ENCODE peak calls at places on chromosomes 11 and 22, in five cellular contexts. N is aorta; H is A673; I is body of pancreas; M is CD4-positive, alpha-beta memory T cell. K is an unnamed sample.

GRCh38 chr11:13262096-13262495 is 15.5 kb upstream of the BMAL1 start:
- DNase-seq in N (no peak), H (no peak), I (no peak), M (no peak), K (peak; percentile 63)

GRCh38 chr22:48494256-48494967 is 1333.3 kb downstream of the BRD1 start:
- DNase-seq in N (peak; percentile 28), H (no peak), I (no peak), M (no peak), K (peak; percentile 9)

GRCh38 chr11:93529707-93530467 is 13.3 kb downstream of the SMCO4 start:
- DNase-seq in N (peak; percentile 77), H (no peak), I (no peak), M (no peak), K (peak; percentile 57)

GRCh38 chr11:108511851-108512474 is 13.8 kb upstream of the POGLUT3 start:
- DNase-seq in N (no peak), H (no peak), I (no peak), M (no peak), K (peak; percentile 77)

GRCh38 chr11:2451916-2452694 is 7.3 kb downstream of the KCNQ1 start:
- DNase-seq in N (peak; percentile 24), H (no peak), I (peak; percentile 58), M (no peak), K (peak; percentile 13)

GRCh38 chr22:50348058-50348457 is 4.9 kb downstream of the PPP6R2 start:
- DNase-seq in N (no peak), H (no peak), I (no peak), M (no peak), K (no peak)

GRCh38 chr22:37178350-37179125 is 9.5 kb downstream of the C1QTNF6 start:
- DNase-seq in N (peak; percentile 44), H (no peak), I (peak; percentile 44), M (no peak), K (peak; percentile 11)

GRCh38 chr22:45285431-45286058 is 796 bp downstream of the UPK3A start:
- DNase-seq in N (no peak), H (no peak), I (no peak), M (no peak), K (no peak)

GRCh38 chr11:79119491-79120284 is 321.1 kb downstream of the TENM4 start:
- DNase-seq in N (no peak), H (peak; percentile 20), I (no peak), M (no peak), K (no peak)

GRCh38 chr11:126153999-126154398 is 57.5 kb downstream of the RPUSD4 start:
- DNase-seq in N (no peak), H (peak; percentile 64), I (no peak), M (no peak), K (peak; percentile 84)

GRCh38 chr11:72280726-72281315 is 36.8 kb upstream of the PHOX2A start:
- DNase-seq in N (no peak), H (no peak), I (no peak), M (no peak), K (no peak)

GRCh38 chr11:106156290-106156937 is 79.0 kb downstream of the AASDHPPT start:
- DNase-seq in N (no peak), H (peak; percentile 75), I (peak; percentile 57), M (no peak), K (peak; percentile 82)

GRCh38 chr11:126603486-126603885 is 248.0 kb downstream of the ST3GAL4 start:
- DNase-seq in N (no peak), H (no peak), I (no peak), M (no peak), K (no peak)

GRCh38 chr22:37211853-37212173 is 464 bp downstream of the SSTR3 start:
- DNase-seq in N (no peak), H (no peak), I (no peak), M (no peak), K (no peak)

GRCh38 chr11:26331911-26332571 is at the start of gene ANO3:
- DNase-seq in N (peak; percentile 65), H (peak; percentile 65), I (peak; percentile 89), M (no peak), K (peak; percentile 88)

GRCh38 chr22:41636467-41636866 is 15.4 kb downstream of the XRCC6 start:
- DNase-seq in N (no peak), H (peak; percentile 37), I (no peak), M (no peak), K (peak; percentile 87)

GRCh38 chr22:31818481-31819392 is 64.9 kb downstream of the DEPDC5 start:
- DNase-seq in N (no peak), H (no peak), I (no peak), M (no peak), K (peak; percentile 67)

DNA sequence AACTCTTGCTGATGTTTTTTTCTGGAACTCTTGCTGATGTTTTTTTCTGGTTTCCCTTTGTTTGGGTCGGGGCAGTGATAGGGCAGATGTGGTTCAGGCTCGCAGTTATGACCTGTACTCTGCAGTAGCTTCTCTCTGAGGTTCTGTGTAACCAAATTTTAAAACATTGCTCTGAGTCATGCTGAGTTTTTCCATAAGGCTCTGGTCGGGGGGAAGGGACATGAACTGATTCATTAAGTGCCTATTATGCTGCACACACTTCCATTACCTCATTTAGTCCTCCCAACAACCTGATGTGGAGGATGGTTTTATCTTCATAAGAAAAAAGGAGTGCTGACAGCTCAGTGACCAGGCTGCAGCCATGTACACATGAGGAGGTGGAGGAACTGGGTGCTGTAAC is 18.9 kb downstream of the TNRC6B start:
- DNase-seq in N (no peak), H (peak; percentile 65), I (no peak), M (no peak), K (peak; percentile 98)
- H3K4me1 ChIP-seq in N (peaks cover 7% of the 10 kb centered on the region), H (peaks cover 15% of the 10 kb centered on the region), I (peaks cover 50% of the 10 kb centered on the region), M (peaks cover 71% of the 10 kb centered on the region), K (peaks cover 19% of the 10 kb centered on the region)

GRCh38 chr11:133947298-133947905 is 9.4 kb downstream of the IGSF9B start:
- DNase-seq in N (no peak), H (peak; percentile 68), I (peak; percentile 36), M (peak; percentile 78), K (peak; percentile 77)
- H3K4me1 ChIP-seq in N (peaks cover 3% of the 10 kb centered on the region), H (peaks cover 54% of the 10 kb centered on the region), I (no peaks in the 10 kb centered on the region), M (peaks cover 73% of the 10 kb centered on the region), K (peaks cover 8% of the 10 kb centered on the region)

DNA sequence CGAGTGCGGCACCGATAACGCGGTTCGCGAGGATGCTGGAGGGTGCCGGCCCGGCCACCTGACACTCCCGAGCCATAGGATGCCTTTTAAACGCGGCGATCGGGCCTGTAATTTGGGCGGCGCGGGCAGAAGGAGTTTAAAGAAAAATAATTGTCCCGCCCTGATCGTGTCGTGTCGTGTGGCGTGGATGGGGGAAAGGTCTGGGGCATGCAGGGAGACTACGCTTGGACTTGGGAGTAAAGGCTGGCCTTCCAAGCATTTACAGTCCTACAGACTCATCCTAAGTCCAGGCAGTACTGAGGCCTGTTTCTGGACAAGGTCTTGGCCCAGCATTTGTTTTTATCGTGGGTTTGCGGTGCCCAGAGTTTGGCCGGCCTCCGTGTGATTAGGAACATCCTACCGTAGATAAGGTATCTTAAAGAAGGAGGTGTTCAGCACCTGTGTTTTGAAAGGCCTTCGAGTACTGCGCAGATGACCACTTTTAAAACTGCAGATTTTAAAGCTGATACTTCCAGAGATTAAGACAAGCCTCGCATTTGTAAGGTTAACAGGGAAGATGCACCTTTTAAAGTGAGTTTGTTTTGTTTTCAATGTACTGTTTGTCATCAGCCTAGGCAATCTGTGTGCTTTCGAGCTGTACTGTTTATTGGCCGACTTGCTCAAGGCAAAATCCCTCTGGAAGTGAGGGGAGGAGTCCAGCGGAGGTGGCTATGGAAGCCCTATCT is 1.5 kb downstream of the WEE1 start:
- DNase-seq in N (peak; percentile 63), H (peak; percentile 82), I (peak; percentile 58), M (peak; percentile 32), K (peak; percentile 89)
- H3K4me1 ChIP-seq in N (no peaks in the 10 kb centered on the region), H (peaks cover 11% of the 10 kb centered on the region), I (peaks cover 27% of the 10 kb centered on the region), M (peaks cover 44% of the 10 kb centered on the region), K (peaks cover 32% of the 10 kb centered on the region)

GRCh38 chr11:65310756-65311155 is 3.9 kb upstream of the CDC42EP2 start:
- DNase-seq in N (no peak), H (no peak), I (no peak), M (no peak), K (no peak)
- H3K4me1 ChIP-seq in N (no peaks in the 10 kb centered on the region), H (peaks cover 19% of the 10 kb centered on the region), I (peaks cover 42% of the 10 kb centered on the region), M (peaks cover 10% of the 10 kb centered on the region), K (peaks cover 13% of the 10 kb centered on the region)

GRCh38 chr22:27867114-27867957 is 51.7 kb downstream of the PITPNB start:
- DNase-seq in N (no peak), H (no peak), I (no peak), M (no peak), K (peak; percentile 58)

GRCh38 chr22:27866136-27867091 is 52.6 kb downstream of the PITPNB start:
- DNase-seq in N (no peak), H (peak; percentile 30), I (peak; percentile 58), M (no peak), K (peak; percentile 95)

GRCh38 chr22:27868738-27869282 is 50.2 kb downstream of the PITPNB start:
- DNase-seq in N (no peak), H (no peak), I (no peak), M (no peak), K (no peak)

GRCh38 chr22:27870234-27871191 is 48.5 kb downstream of the PITPNB start:
- DNase-seq in N (no peak), H (no peak), I (no peak), M (no peak), K (no peak)

DNA sequence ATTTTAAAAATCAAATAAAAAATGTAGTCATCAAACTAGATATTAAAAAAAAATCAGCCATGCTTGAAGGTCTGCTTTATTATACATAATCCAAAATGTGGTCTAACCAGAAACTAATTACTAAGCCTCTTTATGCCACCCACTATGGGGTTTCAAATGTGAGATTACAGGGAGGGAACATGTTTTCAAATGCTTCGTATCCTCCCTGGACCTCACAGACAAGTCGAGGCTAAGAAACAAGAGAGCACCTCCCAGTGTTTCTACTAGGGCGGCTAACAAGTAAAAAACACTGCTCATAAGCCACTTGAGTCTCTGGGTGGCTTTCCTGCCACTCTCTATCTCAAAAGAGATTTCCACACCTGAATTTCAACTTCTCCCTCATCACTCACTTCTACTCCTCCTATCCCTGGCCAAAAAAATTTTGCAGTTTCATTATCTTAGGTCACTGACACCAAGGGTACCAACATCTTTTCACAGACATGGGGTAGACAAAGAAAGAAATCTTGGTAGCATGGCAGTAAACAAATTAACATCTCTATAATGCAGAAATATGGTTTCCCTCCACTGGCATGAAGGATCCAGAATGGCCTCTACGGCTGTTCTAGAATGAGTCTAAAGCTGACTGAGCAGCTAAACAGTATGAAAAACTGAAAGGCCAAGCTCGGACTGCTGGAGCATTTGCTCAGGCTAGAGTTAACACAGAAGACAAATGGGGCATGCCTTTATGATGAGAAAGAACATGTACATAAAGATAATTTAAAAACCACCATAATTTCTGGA is 50.9 kb downstream of the PITPNB start:
- DNase-seq in N (no peak), H (no peak), I (no peak), M (no peak), K (peak; percentile 42)
- H3K4me1 ChIP-seq in N (peaks cover 5% of the 10 kb centered on the region), H (peaks cover 53% of the 10 kb centered on the region), I (peaks cover 67% of the 10 kb centered on the region), M (no peaks in the 10 kb centered on the region), K (peaks cover 54% of the 10 kb centered on the region)

DNA sequence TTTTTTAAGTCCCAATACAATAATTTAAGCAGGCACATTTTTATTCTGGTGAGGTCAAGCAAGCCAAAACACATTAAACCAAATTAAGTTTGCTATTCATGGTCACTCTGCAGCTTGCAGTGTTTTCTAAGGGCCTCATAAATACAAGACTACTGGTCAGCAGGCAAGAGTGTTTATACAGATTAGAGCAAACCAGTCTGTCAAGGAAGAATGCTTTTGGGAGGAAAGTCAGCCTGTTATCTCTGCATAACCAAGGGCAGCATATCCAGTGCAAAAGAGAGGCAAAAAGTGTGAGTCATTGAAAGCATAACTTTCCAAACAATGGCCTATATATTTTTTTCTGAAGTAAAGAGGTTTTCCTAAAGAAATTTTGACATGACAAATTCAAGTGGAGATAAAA is 29.7 kb upstream of the CCDC34 start:
- DNase-seq in N (no peak), H (peak; percentile 32), I (no peak), M (no peak), K (peak; percentile 67)
- H3K4me1 ChIP-seq in N (peaks cover 23% of the 10 kb centered on the region), H (peaks cover 34% of the 10 kb centered on the region), I (peaks cover 89% of the 10 kb centered on the region), M (no peaks in the 10 kb centered on the region), K (peaks cover 69% of the 10 kb centered on the region)